ENCODE peak calls at places on chromosome 9, in seven cellular contexts. Q is hepatocyte, Y is H9, R is SJSA1, U is H1, Z is upper lobe of right lung, G is heart left ventricle. L is an unnamed sample. For H3K4me1, the result is how much of the 10 kb centered on the place peaks cover.

GRCh38 chr9:83291196-83291595 is 228.3 kb upstream of the RASEF start:
- DNase-seq in Z (no peak), U (no peak), G (no peak), Y (no peak), Q (no peak), R (no peak), L (no peak)

GRCh38 chr9:33329996-33330395 is 39.7 kb downstream of the NFX1 start:
- DNase-seq in Z (no peak), Y (no peak), G (no peak), R (no peak), Q (peak), U (no peak), L (peak)

GRCh38 chr9:94973491-94973941 is 247.0 kb downstream of the AOPEP start:
- DNase-seq in G (no peak), R (no peak), Z (no peak), U (no peak), Q (no peak), Y (no peak), L (peak)

GRCh38 chr9:37996050-37996811 is 72.8 kb downstream of the SHB start:
- DNase-seq in Z (peak), Q (no peak), G (no peak), R (no peak), Y (no peak), U (no peak), L (peak)

GRCh38 chr9:93066978-93067603 is 8.6 kb downstream of the SUSD3 start:
- DNase-seq in R (no peak), Y (no peak), Q (no peak), U (no peak), Z (no peak), G (no peak), L (no peak)

GRCh38 chr9:22097712-22098111 is 88.6 kb upstream of the CDKN2B start:
- DNase-seq in Y (no peak), U (no peak), Q (peak), R (no peak), G (no peak), Z (no peak), L (no peak)

GRCh38 chr9:114364123-114364522 is 23.7 kb downstream of the AKNA start:
- DNase-seq in Y (no peak), G (no peak), Z (peak), R (no peak), U (no peak), Q (no peak), L (no peak)

GRCh38 chr9:113913426-113914195 is 37.5 kb downstream of the ZNF618 start:
- DNase-seq in G (no peak), Z (no peak), R (no peak), Q (no peak), U (no peak), Y (peak), L (no peak)

GRCh38 chr9:130879863-130880411 is 16.7 kb downstream of the QRFP start:
- DNase-seq in G (no peak), Z (no peak), U (no peak), R (no peak), Y (no peak), Q (no peak), L (no peak)

GRCh38 chr9:81609782-81610738 is 79.3 kb downstream of the TLE1 start:
- DNase-seq in G (no peak), Y (no peak), R (peak), Z (no peak), U (no peak), Q (no peak), L (peak)

GRCh38 chr9:126127591-126127990 is 199.0 kb upstream of the MVB12B start:
- DNase-seq in R (peak), U (no peak), G (no peak), Z (no peak), Q (no peak), Y (peak), L (no peak)

GRCh38 chr9:31071606-31072286 is 1312.7 kb upstream of the ACO1 start:
- DNase-seq in Z (peak), Q (no peak), R (no peak), U (no peak), G (no peak), Y (no peak), L (no peak)

DNA sequence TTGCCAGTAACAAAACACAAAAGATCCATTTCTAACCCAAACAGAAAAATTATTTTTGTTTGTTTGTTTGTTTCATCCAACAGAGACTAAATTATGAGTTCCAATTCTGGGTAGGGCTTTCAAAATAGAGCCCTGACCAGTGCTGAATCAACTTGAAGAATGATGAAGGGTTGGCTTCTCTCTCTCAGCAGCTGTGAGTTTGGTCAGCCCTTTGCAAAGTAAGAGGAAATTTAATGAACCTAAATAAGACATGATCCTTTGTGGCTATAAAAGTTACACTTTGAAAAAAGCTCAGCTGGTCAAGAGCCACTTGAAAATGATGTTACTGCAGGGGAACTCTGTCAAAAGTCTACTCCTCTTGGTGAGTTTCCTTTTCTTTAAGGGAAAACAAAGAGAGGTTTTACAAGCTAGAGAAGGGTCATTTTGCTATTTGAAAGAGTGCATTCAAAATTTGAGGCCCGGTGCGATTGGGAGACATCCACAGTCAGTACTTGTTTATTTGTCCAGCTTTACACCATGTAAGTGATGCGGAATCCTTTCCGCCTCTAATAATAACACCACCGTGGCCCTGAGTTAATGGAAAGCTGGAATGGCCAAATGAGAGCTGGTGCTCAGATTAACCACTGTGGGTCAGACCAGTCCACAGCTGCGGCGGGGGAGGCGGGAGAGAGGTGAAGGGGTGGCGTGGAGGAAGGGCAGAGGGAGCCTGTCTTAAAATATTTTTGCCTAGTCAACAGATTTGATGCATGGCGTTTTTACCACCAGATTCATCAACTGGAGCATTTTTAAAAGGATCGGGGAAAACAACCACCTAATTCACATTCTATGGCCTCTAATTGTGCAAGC is 403.9 kb downstream of the TLE4 start:
- DNase-seq in Q (no peak), U (no peak), Y (peak), G (no peak), Z (no peak), R (no peak), L (no peak)
- H3K27ac ChIP-seq in Q (no peak), U (no peak), Y (no peak), G (no peak), Z (no peak), R (no peak), L (no peak)

DNA sequence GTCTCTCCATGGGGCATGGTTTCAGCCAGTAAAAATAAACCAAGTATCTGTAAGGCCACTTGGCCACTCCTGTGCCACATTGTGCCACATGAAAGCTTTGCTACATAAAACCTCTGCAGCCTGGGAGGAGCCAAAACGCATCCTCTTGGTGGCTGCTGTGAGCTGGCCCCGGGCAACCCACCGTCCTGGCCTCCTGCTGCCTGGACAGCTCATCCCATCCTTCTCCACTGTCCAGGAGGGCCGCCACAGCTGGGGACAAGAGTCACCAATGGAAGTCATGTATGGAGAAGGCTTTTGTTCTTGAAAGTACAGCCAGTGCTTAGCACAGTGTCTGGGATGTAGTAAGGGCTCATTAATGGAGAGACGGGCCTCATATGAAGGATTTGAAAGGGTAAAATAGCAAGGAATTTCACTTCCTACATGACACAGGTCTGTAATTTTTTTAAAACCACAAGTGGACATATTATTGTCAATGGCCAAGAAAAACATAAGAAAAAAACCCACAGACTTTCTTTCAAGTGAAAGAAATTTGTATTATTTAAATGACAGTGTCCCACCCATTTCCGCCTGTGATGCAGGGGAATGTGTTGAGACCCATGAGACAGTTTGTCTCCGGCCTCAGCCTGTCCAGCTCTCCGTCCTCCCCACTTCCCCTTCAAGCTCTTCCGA is 6.6 kb downstream of the PTGES start:
- DNase-seq in U (no peak), G (no peak), R (no peak), Y (no peak), Q (no peak), Z (no peak), L (peak)
- H3K4me1 ChIP-seq in U (under half), G (under half), R (under half), Y (under half), Q (under half), Z (under half), L (under half)

DNA sequence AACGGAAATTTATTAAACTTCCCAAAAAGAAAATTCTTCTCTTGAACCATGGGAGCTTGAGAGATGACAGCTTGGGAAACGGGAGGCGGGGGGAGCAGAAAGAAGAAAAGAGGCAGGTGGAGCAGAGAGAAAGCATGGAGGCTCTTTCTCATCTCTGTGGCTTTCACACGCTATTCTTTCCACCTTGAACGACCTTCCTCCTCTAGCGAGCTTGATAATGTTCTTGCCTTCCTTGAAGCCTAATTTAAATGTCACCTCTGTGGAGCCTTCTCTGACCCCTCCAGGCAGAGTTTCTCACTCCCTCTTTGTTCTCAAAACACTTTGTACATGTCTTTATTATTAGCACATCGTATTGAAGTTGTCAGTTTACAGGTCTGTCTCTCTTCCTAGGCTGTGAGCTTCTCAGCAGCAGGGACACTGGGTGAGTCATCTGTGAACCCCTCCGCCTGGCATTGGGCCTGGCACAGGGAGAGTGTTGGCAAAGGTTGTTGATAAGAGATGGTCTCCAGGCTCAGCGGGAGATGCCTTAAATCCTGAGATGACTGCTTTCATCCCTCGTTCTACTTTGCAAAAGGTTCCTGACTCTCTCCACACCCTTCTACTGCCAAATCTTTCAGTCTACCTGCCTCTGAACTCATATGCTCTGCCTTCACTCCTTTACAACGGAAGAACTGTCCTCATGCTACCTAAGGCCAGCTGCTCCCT is 14.1 kb upstream of the STRBP start:
- DNase-seq in G (peak), Y (no peak), U (no peak), Z (no peak), R (no peak), Q (no peak), L (peak)
- H3K27ac ChIP-seq in G (peak), Y (no peak), U (no peak), Z (no peak), R (no peak), Q (no peak), L (peak)

DNA sequence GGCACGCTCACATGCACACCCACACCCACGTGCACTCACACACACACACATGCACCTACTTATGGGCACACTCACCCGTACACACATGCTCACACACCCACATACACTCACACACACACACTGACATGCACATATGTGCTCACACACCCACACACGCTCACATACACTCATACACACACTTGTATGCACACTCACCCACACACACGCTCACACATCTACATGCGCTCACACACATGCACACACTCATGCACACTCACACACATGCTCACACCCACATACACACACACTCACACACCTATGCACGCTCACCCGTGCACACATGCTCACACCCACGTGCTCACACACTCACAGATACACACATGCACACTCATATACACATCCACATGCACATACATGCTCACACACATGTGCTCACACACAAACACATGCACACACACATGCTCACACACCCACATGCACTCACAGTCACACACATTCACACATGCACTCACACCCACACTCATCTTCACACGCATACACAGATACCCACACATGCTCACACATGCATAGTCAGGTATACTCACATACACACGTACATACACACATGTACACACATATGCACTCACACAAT is 138.3 kb downstream of the OLFM1 start:
- DNase-seq in U (no peak), G (no peak), Z (no peak), R (no peak), Y (no peak), Q (no peak), L (no peak)
- H3K4me1 ChIP-seq in U (under half), G (under half), Z (under half), R (under half), Y (under half), Q (under half), L (under half)